ENCODE peak calls at places on chromosomes 16 and 17, in four cellular contexts. U is CD8-positive, alpha-beta T cell; O is NCI-H1105; A is NCI-H1930. N is an unnamed sample.

GRCh38 chr16:49658066-49658465 is 197.8 kb downstream of the ZNF423 start:
- DNase-seq in U (no peak), O (no peak), A (no peak), N (no peak)

GRCh38 chr17:76775021-76775420 is 37.1 kb downstream of the MFSD11 start:
- DNase-seq in U (no peak), O (no peak), A (no peak), N (no peak)

GRCh38 chr17:15257316-15257925 is 7.7 kb downstream of the PMP22 start:
- DNase-seq in U (peak), O (peak), A (peak), N (peak)

GRCh38 chr17:80913928-80914821 is 77.5 kb upstream of the CHMP6 start:
- DNase-seq in U (no peak), O (no peak), A (no peak), N (no peak)

GRCh38 chr16:1137604-1138003 is 15.3 kb upstream of the CACNA1H start:
- DNase-seq in U (no peak), O (no peak), A (no peak), N (no peak)

GRCh38 chr16:48972236-48972635 is 309.4 kb downstream of the CBLN1 start:
- DNase-seq in U (no peak), O (no peak), A (no peak), N (no peak)

GRCh38 chr17:62140376-62140775 is 75.3 kb upstream of the MED13 start:
- DNase-seq in U (no peak), O (no peak), A (no peak), N (no peak)

GRCh38 chr17:76640550-76641380 is 2.8 kb downstream of the ST6GALNAC1 start:
- DNase-seq in U (no peak), O (no peak), A (no peak), N (no peak)

GRCh38 chr17:83101805-83102480 is 22.5 kb downstream of the METRNL start:
- DNase-seq in U (no peak), O (no peak), A (no peak), N (peak)

GRCh38 chr16:49809561-49809960 is 46.4 kb downstream of the ZNF423 start:
- DNase-seq in U (no peak), O (no peak), A (no peak), N (no peak)

GRCh38 chr17:27569257-27569722 is 61.7 kb upstream of the LGALS9 start:
- DNase-seq in U (peak), O (no peak), A (no peak), N (no peak)

GRCh38 chr16:57379579-57379978 is 7.3 kb downstream of the CX3CL1 start:
- DNase-seq in U (no peak), O (no peak), A (no peak), N (no peak)

GRCh38 chr17:68398731-68399637 is 58.3 kb downstream of the WIPI1 start:
- DNase-seq in U (peak), O (no peak), A (peak), N (peak)

GRCh38 chr17:41500131-41500911 is 5.1 kb downstream of the KRT13 start:
- DNase-seq in U (no peak), O (no peak), A (no peak), N (no peak)

GRCh38 chr16:75559564-75560372 is 3.7 kb upstream of the TMEM231 start:
- DNase-seq in U (no peak), O (no peak), A (no peak), N (no peak)

GRCh38 chr16:12067714-12068401 is 91.3 kb downstream of the SNX29 start:
- DNase-seq in U (peak), O (peak), A (peak), N (peak)

GRCh38 chr16:30769379-30770089 is 7.4 kb downstream of the RNF40 start:
- DNase-seq in U (no peak), O (no peak), A (no peak), N (no peak)

GRCh38 chr17:77681820-77682219 is 276.7 kb upstream of the TNRC6C start:
- DNase-seq in U (no peak), O (no peak), A (no peak), N (peak)

GRCh38 chr16:48300391-48300856 is 53.1 kb upstream of the ABCC11 start:
- DNase-seq in U (no peak), O (no peak), A (no peak), N (no peak)

GRCh38 chr16:23597003-23597756 is 1.1 kb upstream of the NDUFAB1 start:
- DNase-seq in U (no peak), O (peak), A (peak), N (no peak)

GRCh38 chr17:36808181-36808661 is 129.1 kb upstream of the LHX1 start:
- DNase-seq in U (no peak), O (no peak), A (no peak), N (no peak)

GRCh38 chr16:58030136-58030840 is 4.7 kb downstream of the MMP15 start:
- DNase-seq in U (no peak), O (no peak), A (no peak), N (no peak)

GRCh38 chr17:17900615-17901520 is 64.1 kb upstream of the SREBF1 start:
- DNase-seq in U (no peak), O (peak), A (no peak), N (peak)

GRCh38 chr17:38705803-38706624 is 941 bp downstream of the MLLT6 start:
- DNase-seq in U (peak), O (peak), A (no peak), N (peak)

GRCh38 chr17:46772879-46773620 is 45.4 kb downstream of the WNT3 start:
- DNase-seq in U (no peak), O (no peak), A (no peak), N (no peak)